ENCODE peak calls at places on chromosomes 5 and 9, in six cellular contexts. U is WERI-Rb-1, O is tibial artery, C is spleen, B is ovary, I is GM23248. M is an unnamed sample. For H3K9me3 and H3K27me3, the result is how much of the 10 kb centered on the place peaks cover.

GRCh38 chr9:3903273-3903672 is 377.5 kb upstream of the RFX3 start:
- DNase-seq in O (no peak), I (no peak), B (no peak), U (no peak), C (no peak), M (no peak)

GRCh38 chr9:16458696-16459420 is 411.6 kb downstream of the BNC2 start:
- DNase-seq in C (no peak), B (no peak), U (no peak), O (no peak), I (peak), M (no peak)

GRCh38 chr5:2003206-2003605 is 120.5 kb upstream of the IRX4 start:
- DNase-seq in U (no peak), C (no peak), B (no peak), O (no peak), I (no peak), M (no peak)

GRCh38 chr9:14158911-14159310 is 155.0 kb downstream of the NFIB start:
- DNase-seq in B (no peak), U (no peak), O (no peak), I (peak), C (no peak), M (peak)

GRCh38 chr5:44952376-44952775 is 143.6 kb downstream of the MRPS30 start:
- DNase-seq in U (peak), B (no peak), O (no peak), C (no peak), I (peak), M (peak)

GRCh38 chr5:122101636-122102285 is 23.7 kb upstream of the LOX start:
- DNase-seq in O (no peak), I (peak), B (no peak), U (no peak), C (no peak), M (no peak)

GRCh38 chr9:129863059-129863690 is 27.9 kb downstream of the USP20 start:
- DNase-seq in C (peak), I (no peak), U (no peak), B (no peak), O (no peak), M (no peak)

GRCh38 chr5:141869514-141869913 is 8.7 kb downstream of the PCDH1 start:
- DNase-seq in B (no peak), I (peak), O (peak), U (no peak), C (peak), M (no peak)

GRCh38 chr5:146366904-146367303 is 28.3 kb downstream of the POU4F3 start:
- DNase-seq in I (no peak), C (no peak), O (no peak), B (no peak), U (no peak), M (no peak)

GRCh38 chr5:74232281-74232680 is 408.2 kb downstream of the ENC1 start:
- DNase-seq in I (peak), U (no peak), C (no peak), B (no peak), O (no peak), M (peak)

GRCh38 chr9:72721086-72721485 is 199.7 kb downstream of the TMC1 start:
- DNase-seq in C (no peak), O (no peak), U (no peak), B (no peak), I (no peak), M (no peak)

GRCh38 chr5:176447982-176448608 is at the start of gene FAF2:
- DNase-seq in O (peak), I (peak), B (peak), U (peak), C (peak), M (peak)

GRCh38 chr9:94649100-94649855 is 10.0 kb upstream of the FBP1 start:
- DNase-seq in C (no peak), I (peak), O (no peak), B (no peak), U (no peak), M (peak)

GRCh38 chr5:120644516-120644915 is 180.4 kb downstream of the PRR16 start:
- DNase-seq in O (no peak), B (no peak), U (no peak), C (no peak), I (peak), M (no peak)

GRCh38 chr5:98775962-98776687 is 2.7 kb downstream of the RGMB start:
- DNase-seq in B (no peak), U (no peak), C (no peak), O (no peak), I (peak), M (peak)

GRCh38 chr9:100992632-100993031 is 35.9 kb upstream of the PLPPR1 start:
- DNase-seq in I (no peak), O (no peak), B (no peak), C (no peak), U (no peak), M (no peak)

GRCh38 chr9:111622626-111623025 is 8.5 kb upstream of the DNAJC25 start:
- DNase-seq in I (peak), U (no peak), B (no peak), C (no peak), O (peak), M (peak)

GRCh38 chr9:113548221-113549041 is 84.9 kb downstream of the RGS3 start:
- DNase-seq in O (peak), U (no peak), B (peak), I (peak), C (peak), M (peak)

GRCh38 chr5:1418238-1418920 is 26.9 kb downstream of the SLC6A3 start:
- DNase-seq in B (no peak), O (peak), C (peak), U (peak), I (no peak), M (no peak)

GRCh38 chr5:158570502-158570901 is 529.2 kb downstream of the EBF1 start:
- DNase-seq in C (no peak), I (no peak), B (no peak), O (no peak), U (no peak), M (no peak)
- H3K9me3 ChIP-seq in C (under half), I (under half), B (under half), O (under half), U (under half), M (under half)

GRCh38 chr5:56984445-56984844 is 32.5 kb upstream of the MIER3 start:
- DNase-seq in C (no peak), I (no peak), U (no peak), O (no peak), B (no peak), M (no peak)
- H3K27me3 ChIP-seq in C (under half), I (under half), U (under half), O (under half), B (under half), M (under half)

DNA sequence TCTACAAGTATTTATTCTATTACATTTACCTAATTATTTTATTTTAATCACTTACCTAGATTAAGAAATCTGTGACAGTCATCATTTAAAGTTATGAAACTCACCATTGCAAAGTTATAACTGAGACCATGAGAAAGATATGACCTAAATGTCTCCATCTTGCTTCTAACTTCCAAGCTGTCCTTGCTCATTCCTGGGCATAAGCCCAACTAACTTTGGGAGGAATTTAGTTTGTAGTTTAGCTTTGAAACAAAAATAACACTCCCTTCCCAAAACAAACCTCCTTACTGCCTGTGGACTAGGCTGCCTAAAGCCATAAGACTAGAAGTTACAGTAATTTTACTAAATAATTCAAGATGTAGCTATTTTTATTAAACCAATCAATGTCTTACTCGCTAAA is 195.6 kb upstream of the RAI14 start:
- DNase-seq in U (no peak), O (no peak), I (peak), B (no peak), C (no peak), M (no peak)
- H3K9me3 ChIP-seq in U (under half), O (under half), I (under half), B (under half), C (under half), M (under half)

DNA sequence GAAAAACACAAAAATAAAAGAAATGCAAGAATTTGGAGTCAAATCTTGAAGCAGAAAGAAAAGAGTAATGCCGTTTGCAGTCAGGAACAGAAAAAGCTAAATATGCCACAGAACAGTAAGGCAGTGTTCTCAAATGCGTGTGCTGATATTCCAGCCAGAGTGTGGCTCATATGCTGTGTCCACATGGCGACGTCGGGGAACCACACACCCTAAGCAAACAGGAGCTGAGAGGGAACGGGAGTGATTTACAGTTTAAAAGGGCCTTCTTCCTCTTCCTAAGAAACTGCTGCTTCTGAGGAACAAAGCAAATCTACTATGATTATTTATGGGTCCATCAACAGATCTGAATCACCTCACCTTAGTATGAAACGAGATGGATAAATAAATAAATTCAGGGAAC is 42.7 kb downstream of the DDX31 start:
- DNase-seq in B (no peak), O (no peak), I (no peak), U (no peak), C (no peak), M (no peak)
- H3K27me3 ChIP-seq in B (under half), O (under half), I (under half), U (under half), C (under half), M (under half)